ENCODE peak calls at places on chromosomes 16 and 17, in four cellular contexts. B, L, Q and E are unnamed samples.

GRCh38 chr17:28599311-28600184 is 723 bp upstream of the SPAG5 start:
- DNase-seq in B (peak), Q (peak), L (peak), E (peak)

GRCh38 chr16:75106351-75107274 is 10.0 kb downstream of the LDHD start:
- DNase-seq in Q (no peak), B (no peak), L (no peak), E (no peak)

GRCh38 chr17:38893612-38894011 is 23.8 kb downstream of the LASP1 start:
- DNase-seq in L (no peak), B (no peak), Q (no peak), E (no peak)

GRCh38 chr16:1820096-1820972 is 6.3 kb downstream of the HAGH start:
- DNase-seq in L (no peak), B (no peak), Q (no peak), E (no peak)

GRCh38 chr17:83055911-83056582 is 23.4 kb upstream of the METRNL start:
- DNase-seq in L (peak), Q (no peak), B (peak), E (no peak)

GRCh38 chr17:50269477-50270429 is 4.5 kb upstream of the TMEM92 start:
- DNase-seq in Q (peak), B (peak), L (no peak), E (peak)

GRCh38 chr16:63578791-63579190 is 1542.6 kb upstream of the CDH8 start:
- DNase-seq in Q (no peak), B (no peak), L (no peak), E (no peak)

GRCh38 chr17:70405492-70406220 is 236.3 kb downstream of the KCNJ2 start:
- DNase-seq in Q (no peak), L (peak), B (peak), E (no peak)

GRCh38 chr17:59010026-59010425 is 96.7 kb downstream of the TRIM37 start:
- DNase-seq in B (no peak), L (no peak), Q (no peak), E (no peak)

GRCh38 chr16:4442371-4442770 is 16.7 kb downstream of the DNAJA3 start:
- DNase-seq in L (no peak), Q (no peak), B (no peak), E (no peak)

GRCh38 chr17:253091-253846 is 71.8 kb upstream of the DOC2B start:
- DNase-seq in L (no peak), Q (no peak), B (no peak), E (no peak)

GRCh38 chr16:24849641-24850040 is 3.9 kb downstream of the SLC5A11 start:
- DNase-seq in L (no peak), Q (no peak), B (no peak), E (no peak)

GRCh38 chr17:40312131-40312731 is 3.3 kb downstream of the RARA start:
- DNase-seq in Q (no peak), L (no peak), B (no peak), E (no peak)

GRCh38 chr17:67655478-67656148 is 62.1 kb upstream of the NOL11 start:
- DNase-seq in B (no peak), Q (no peak), L (no peak), E (no peak)

GRCh38 chr17:30378191-30378796 is 433 bp upstream of the CPD start:
- DNase-seq in B (no peak), L (no peak), Q (no peak), E (no peak)

GRCh38 chr16:86490859-86491642 is 19.3 kb upstream of the FOXF1 start:
- DNase-seq in Q (no peak), B (no peak), L (no peak), E (no peak)

GRCh38 chr17:1006054-1006453 is 9.1 kb downstream of the TIMM22 start:
- DNase-seq in B (no peak), L (no peak), Q (no peak), E (peak)

GRCh38 chr17:7475764-7476422 is 3.5 kb downstream of the ZBTB4 start:
- DNase-seq in Q (no peak), L (no peak), B (no peak), E (no peak)

GRCh38 chr17:56982312-56982711 is 4.4 kb downstream of the SCPEP1 start:
- DNase-seq in B (no peak), Q (no peak), L (no peak), E (no peak)

GRCh38 chr16:64453643-64454042 is 668.2 kb downstream of the CDH11 start:
- DNase-seq in L (no peak), Q (no peak), B (no peak), E (no peak)

GRCh38 chr17:30550512-30551273 is 73.5 kb downstream of the GOSR1 start:
- DNase-seq in B (no peak), L (no peak), Q (no peak), E (no peak)

GRCh38 chr16:64969221-64969620 is 152.6 kb downstream of the CDH11 start:
- DNase-seq in B (no peak), L (no peak), Q (no peak), E (no peak)

GRCh38 chr17:35345926-35346771 is 27.3 kb downstream of the SLFN11 start:
- DNase-seq in B (no peak), Q (peak), L (peak), E (peak)

GRCh38 chr16:75250809-75251279 is 580 bp downstream of the BCAR1 start:
- DNase-seq in B (peak), Q (no peak), L (no peak), E (no peak)

GRCh38 chr17:49968380-49969133 is 433 bp upstream of the DLX4 start:
- DNase-seq in B (peak), Q (peak), L (peak), E (peak)

GRCh38 chr17:51455931-51456330 is 195.6 kb downstream of the UTP18 start:
- DNase-seq in L (no peak), Q (no peak), B (no peak), E (no peak)

GRCh38 chr17:2289878-2290478 is 13.6 kb downstream of the SMG6 start:
- DNase-seq in L (no peak), B (no peak), Q (no peak), E (no peak)

GRCh38 chr16:88274847-88275246 is 107.9 kb upstream of the ZNF469 start:
- DNase-seq in Q (no peak), L (no peak), B (no peak), E (no peak)

GRCh38 chr17:65283704-65284103 is 146.5 kb downstream of the RGS9 start:
- DNase-seq in Q (no peak), B (no peak), L (no peak), E (no peak)

GRCh38 chr17:75875182-75875939 is 3.0 kb downstream of the TRIM47 start:
- DNase-seq in B (no peak), L (no peak), Q (peak), E (no peak)

GRCh38 chr16:82957212-82957611 is 330.4 kb downstream of the CDH13 start:
- DNase-seq in Q (no peak), B (no peak), L (no peak), E (no peak)

GRCh38 chr17:2853722-2854580 is 57.7 kb downstream of the RAP1GAP2 start:
- DNase-seq in B (peak), Q (no peak), L (no peak), E (no peak)

GRCh38 chr17:77088455-77089117 is 52.2 kb upstream of the SEC14L1 start:
- DNase-seq in Q (peak), B (peak), L (peak), E (peak)

GRCh38 chr17:77089118-77089477 is 51.7 kb upstream of the SEC14L1 start:
- DNase-seq in B (no peak), L (no peak), Q (no peak), E (no peak)

GRCh38 chr17:77085916-77086432 is 54.8 kb upstream of the SEC14L1 start:
- DNase-seq in L (no peak), Q (no peak), B (no peak), E (peak)

GRCh38 chr17:77087650-77088454 is 52.9 kb upstream of the SEC14L1 start:
- DNase-seq in B (no peak), L (no peak), Q (no peak), E (no peak)

DNA sequence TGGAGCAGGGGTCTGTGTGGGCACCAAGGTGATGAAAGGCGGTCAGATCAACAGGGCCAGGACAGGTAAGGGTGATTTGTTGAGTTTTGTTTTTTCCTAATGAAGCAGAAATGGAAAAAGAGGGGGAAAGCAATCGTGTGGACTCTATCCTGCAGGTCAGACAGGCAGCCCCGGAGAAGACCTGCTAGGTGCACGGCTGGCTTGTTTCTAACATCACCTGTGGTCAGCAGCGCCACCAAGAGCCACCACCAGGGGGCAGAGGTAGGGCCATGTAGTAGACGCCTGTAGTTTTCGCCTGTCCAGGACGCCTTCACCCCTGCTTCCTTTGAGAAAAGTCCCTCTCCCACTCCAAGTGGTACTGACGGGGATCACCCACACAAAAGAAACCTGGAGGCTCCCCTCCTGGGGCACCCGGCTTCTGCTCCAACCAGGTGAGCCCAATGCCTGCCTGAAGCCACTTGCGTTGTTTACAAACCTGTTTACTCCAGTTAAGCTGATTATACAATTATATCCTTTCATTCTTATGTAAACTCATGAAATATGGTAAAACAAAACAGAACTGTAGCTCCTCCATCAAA is 54.2 kb upstream of the SEC14L1 start:
- DNase-seq in Q (peak), B (peak), L (no peak), E (no peak)
- H3K4me3 ChIP-seq in Q (no peak), B (no peak), L (no peak), E (peak)

GRCh38 chr17:79801156-79802038 is 4.5 kb upstream of the CBX8 start:
- DNase-seq in L (no peak), B (no peak), Q (no peak), E (no peak)
- H3K4me3 ChIP-seq in L (no peak), B (no peak), Q (no peak), E (no peak)

GRCh38 chr17:58005031-58005727 is 1.9 kb downstream of the SRSF1 start:
- DNase-seq in Q (no peak), B (no peak), L (no peak), E (no peak)

GRCh38 chr17:58002973-58003372 is 4.1 kb downstream of the SRSF1 start:
- DNase-seq in L (no peak), Q (no peak), B (no peak), E (no peak)

GRCh38 chr17:58005728-58006562 is 1.1 kb downstream of the SRSF1 start:
- DNase-seq in B (no peak), Q (no peak), L (no peak), E (no peak)

GRCh38 chr17:58002558-58002957 is 4.5 kb downstream of the SRSF1 start:
- DNase-seq in B (no peak), L (no peak), Q (no peak), E (no peak)

GRCh38 chr17:58004060-58004459 is 3.0 kb downstream of the SRSF1 start:
- DNase-seq in B (no peak), L (no peak), Q (no peak), E (no peak)
- H3K4me3 ChIP-seq in B (peak), L (no peak), Q (no peak), E (no peak)

GRCh38 chr17:48590603-48591161 is 641 bp upstream of the HOXB3 start:
- DNase-seq in B (no peak), Q (no peak), L (no peak), E (no peak)
- H3K4me3 ChIP-seq in B (no peak), Q (no peak), L (no peak), E (no peak)

DNA sequence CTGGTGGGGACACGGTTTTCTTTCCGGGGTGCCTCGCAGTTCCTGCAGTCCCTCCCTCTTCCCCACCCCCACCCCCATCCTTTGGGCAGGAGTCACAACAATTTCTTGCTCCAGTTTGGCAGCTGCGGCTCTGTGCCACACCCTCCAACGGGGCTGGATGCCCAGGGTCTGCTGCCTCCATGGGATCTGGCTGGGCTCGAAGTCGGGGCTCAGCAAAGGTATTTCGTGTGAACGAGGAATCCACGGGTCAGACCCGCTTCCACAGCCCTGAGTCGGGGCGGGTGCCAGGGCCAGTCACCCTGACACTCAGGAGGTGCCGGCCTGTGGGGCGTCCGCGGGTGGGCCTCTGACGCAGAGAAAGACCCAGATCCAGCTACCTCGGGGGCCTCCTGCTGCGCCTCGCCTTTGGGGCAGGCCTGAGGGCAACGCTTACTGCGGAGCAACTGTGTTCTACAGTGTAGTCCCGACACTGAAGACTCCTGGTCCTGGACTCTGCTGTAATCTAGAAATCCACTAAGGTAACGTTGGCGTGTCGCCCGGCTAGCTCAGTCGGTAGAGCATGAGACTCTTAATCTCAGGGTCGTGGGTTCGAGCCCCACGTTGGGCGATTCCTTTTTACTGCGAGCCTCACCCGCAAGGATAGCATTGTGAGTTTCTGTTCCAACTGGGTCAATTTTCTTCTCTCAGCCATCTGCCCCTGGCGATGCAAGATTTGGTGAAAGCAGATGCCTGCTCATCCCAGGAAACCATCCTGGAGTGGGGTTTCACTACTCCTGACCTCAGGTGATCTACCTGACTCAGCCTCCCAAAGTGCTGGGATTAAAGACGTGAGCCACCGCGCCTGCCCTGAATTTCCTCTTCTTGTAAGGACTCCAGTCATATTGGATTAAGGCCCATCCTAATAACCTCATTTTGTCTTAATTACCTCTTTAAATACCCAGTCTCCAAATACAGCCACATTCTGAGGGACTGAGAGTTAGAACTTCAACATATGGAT is 12.5 kb upstream of the OR1F1 start:
- DNase-seq in Q (no peak), B (peak), L (no peak), E (no peak)
- H3K4me3 ChIP-seq in Q (no peak), B (peak), L (peak), E (no peak)